ENCODE peak calls at places on chromosomes 2 and 18, in seven cellular contexts. One of them, this sample, is unnamed.

GRCh38 chr2:15941970-15942710 is 1.8 kb downstream of the MYCN start:
- DNase-seq in transverse colon: peak
- DNase-seq in heart left ventricle: peak
- DNase-seq in heart right ventricle: peak
- DNase-seq in colonic mucosa: peak
- DNase-seq in neuronal stem cell: peak
- DNase-seq in right cardiac atrium: peak
- DNase-seq in this sample: no peak

GRCh38 chr2:23199115-23199918 is 185.7 kb upstream of the KLHL29 start:
- DNase-seq in heart left ventricle: no peak
- DNase-seq in transverse colon: no peak
- DNase-seq in neuronal stem cell: no peak
- DNase-seq in right cardiac atrium: no peak
- DNase-seq in heart right ventricle: no peak
- DNase-seq in colonic mucosa: no peak
- DNase-seq in this sample: no peak

GRCh38 chr2:61055557-61055956 is 10.1 kb upstream of the SANBR start:
- DNase-seq in neuronal stem cell: no peak
- DNase-seq in heart left ventricle: no peak
- DNase-seq in right cardiac atrium: no peak
- DNase-seq in colonic mucosa: no peak
- DNase-seq in transverse colon: no peak
- DNase-seq in heart right ventricle: no peak
- DNase-seq in this sample: no peak

GRCh38 chr2:20757405-20758090 is 65.4 kb downstream of the LDAH start:
- DNase-seq in colonic mucosa: no peak
- DNase-seq in neuronal stem cell: no peak
- DNase-seq in right cardiac atrium: no peak
- DNase-seq in transverse colon: no peak
- DNase-seq in heart right ventricle: no peak
- DNase-seq in heart left ventricle: no peak
- DNase-seq in this sample: no peak

GRCh38 chr2:75788154-75788553 is 77.4 kb upstream of the GCFC2 start:
- DNase-seq in neuronal stem cell: no peak
- DNase-seq in right cardiac atrium: no peak
- DNase-seq in heart left ventricle: no peak
- DNase-seq in heart right ventricle: no peak
- DNase-seq in transverse colon: no peak
- DNase-seq in colonic mucosa: no peak
- DNase-seq in this sample: peak

GRCh38 chr18:36127866-36128845 is 984 bp downstream of the SLC39A6 start:
- DNase-seq in heart right ventricle: peak
- DNase-seq in neuronal stem cell: peak
- DNase-seq in colonic mucosa: peak
- DNase-seq in transverse colon: peak
- DNase-seq in right cardiac atrium: no peak
- DNase-seq in heart left ventricle: no peak
- DNase-seq in this sample: no peak

GRCh38 chr18:4204151-4204720 is 250.9 kb downstream of the DLGAP1 start:
- DNase-seq in transverse colon: no peak
- DNase-seq in neuronal stem cell: no peak
- DNase-seq in heart left ventricle: no peak
- DNase-seq in heart right ventricle: no peak
- DNase-seq in colonic mucosa: no peak
- DNase-seq in right cardiac atrium: no peak
- DNase-seq in this sample: no peak

GRCh38 chr2:202337133-202337532 is 39.0 kb upstream of the BMPR2 start:
- DNase-seq in colonic mucosa: no peak
- DNase-seq in heart left ventricle: no peak
- DNase-seq in transverse colon: no peak
- DNase-seq in neuronal stem cell: no peak
- DNase-seq in right cardiac atrium: no peak
- DNase-seq in heart right ventricle: no peak
- DNase-seq in this sample: no peak

GRCh38 chr18:34999734-35000397 is 41.3 kb upstream of the MAPRE2 start:
- DNase-seq in heart left ventricle: no peak
- DNase-seq in heart right ventricle: no peak
- DNase-seq in transverse colon: no peak
- DNase-seq in neuronal stem cell: no peak
- DNase-seq in right cardiac atrium: no peak
- DNase-seq in colonic mucosa: no peak
- DNase-seq in this sample: no peak

GRCh38 chr18:79732721-79733025 is 53.1 kb downstream of the CTDP1 start:
- DNase-seq in colonic mucosa: no peak
- DNase-seq in heart left ventricle: no peak
- DNase-seq in neuronal stem cell: no peak
- DNase-seq in transverse colon: no peak
- DNase-seq in heart right ventricle: no peak
- DNase-seq in right cardiac atrium: no peak
- DNase-seq in this sample: no peak

GRCh38 chr2:102841107-102841840 is 79.4 kb downstream of the TMEM182 start:
- DNase-seq in heart left ventricle: peak
- DNase-seq in neuronal stem cell: peak
- DNase-seq in transverse colon: peak
- DNase-seq in colonic mucosa: peak
- DNase-seq in heart right ventricle: peak
- DNase-seq in right cardiac atrium: peak
- DNase-seq in this sample: peak

GRCh38 chr18:3230401-3231334 is 10.9 kb upstream of the MYOM1 start:
- DNase-seq in heart left ventricle: no peak
- DNase-seq in heart right ventricle: no peak
- DNase-seq in colonic mucosa: peak
- DNase-seq in neuronal stem cell: no peak
- DNase-seq in right cardiac atrium: no peak
- DNase-seq in transverse colon: peak
- DNase-seq in this sample: peak

GRCh38 chr2:226079186-226079585 is 679.7 kb downstream of the NYAP2 start:
- DNase-seq in heart right ventricle: no peak
- DNase-seq in heart left ventricle: no peak
- DNase-seq in transverse colon: no peak
- DNase-seq in right cardiac atrium: no peak
- DNase-seq in neuronal stem cell: no peak
- DNase-seq in colonic mucosa: no peak
- DNase-seq in this sample: no peak

GRCh38 chr2:100260712-100261620 is 61.3 kb downstream of the LONRF2 start:
- DNase-seq in right cardiac atrium: peak
- DNase-seq in transverse colon: peak
- DNase-seq in neuronal stem cell: peak
- DNase-seq in colonic mucosa: peak
- DNase-seq in heart right ventricle: peak
- DNase-seq in heart left ventricle: peak
- DNase-seq in this sample: peak

GRCh38 chr2:241141214-241141770 is 8.0 kb downstream of the PASK start:
- DNase-seq in neuronal stem cell: no peak
- DNase-seq in colonic mucosa: no peak
- DNase-seq in transverse colon: no peak
- DNase-seq in heart left ventricle: no peak
- DNase-seq in right cardiac atrium: peak
- DNase-seq in heart right ventricle: no peak
- DNase-seq in this sample: no peak

GRCh38 chr18:59233017-59233410 is 13.1 kb downstream of the GRP start:
- DNase-seq in neuronal stem cell: no peak
- DNase-seq in heart right ventricle: no peak
- DNase-seq in transverse colon: no peak
- DNase-seq in heart left ventricle: no peak
- DNase-seq in right cardiac atrium: no peak
- DNase-seq in colonic mucosa: no peak
- DNase-seq in this sample: no peak

GRCh38 chr2:150426315-150426714 is 61.2 kb downstream of the RND3 start:
- DNase-seq in neuronal stem cell: no peak
- DNase-seq in right cardiac atrium: no peak
- DNase-seq in transverse colon: no peak
- DNase-seq in colonic mucosa: no peak
- DNase-seq in heart right ventricle: no peak
- DNase-seq in heart left ventricle: no peak
- DNase-seq in this sample: no peak

GRCh38 chr2:150421252-150421651 is 66.2 kb downstream of the RND3 start:
- DNase-seq in colonic mucosa: no peak
- DNase-seq in heart left ventricle: no peak
- DNase-seq in right cardiac atrium: no peak
- DNase-seq in heart right ventricle: no peak
- DNase-seq in neuronal stem cell: no peak
- DNase-seq in transverse colon: no peak
- DNase-seq in this sample: no peak

GRCh38 chr2:150424361-150424760 is 63.1 kb downstream of the RND3 start:
- DNase-seq in right cardiac atrium: no peak
- DNase-seq in colonic mucosa: no peak
- DNase-seq in neuronal stem cell: no peak
- DNase-seq in transverse colon: no peak
- DNase-seq in heart right ventricle: no peak
- DNase-seq in heart left ventricle: no peak
- DNase-seq in this sample: no peak

GRCh38 chr2:150426724-150427123 is 60.7 kb downstream of the RND3 start:
- DNase-seq in heart right ventricle: no peak
- DNase-seq in colonic mucosa: no peak
- DNase-seq in right cardiac atrium: no peak
- DNase-seq in transverse colon: no peak
- DNase-seq in neuronal stem cell: no peak
- DNase-seq in heart left ventricle: no peak
- DNase-seq in this sample: no peak

DNA sequence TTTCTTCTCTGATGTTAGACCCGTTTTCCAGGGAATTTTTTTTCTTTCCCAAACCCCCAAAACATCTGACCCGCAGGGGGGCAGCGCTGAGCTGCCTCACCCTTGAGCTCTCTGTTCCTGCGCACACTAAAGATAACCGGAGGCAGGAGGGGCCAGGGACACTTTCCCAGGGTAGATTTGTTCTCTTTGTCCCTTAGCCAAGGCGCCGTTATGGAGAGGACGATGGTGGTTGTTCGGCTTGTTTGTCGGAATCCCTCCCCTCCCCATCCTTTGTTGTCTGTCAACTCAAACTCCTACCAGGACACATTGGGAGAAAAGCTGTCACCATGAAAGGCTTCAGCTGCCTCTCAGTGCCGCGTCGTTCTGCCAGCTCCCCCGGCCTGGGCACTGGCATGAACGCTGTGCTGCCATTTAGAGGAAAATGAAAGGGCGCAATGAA is 62.3 kb downstream of the RND3 start:
- DNase-seq in right cardiac atrium: peak
- DNase-seq in colonic mucosa: no peak
- DNase-seq in heart right ventricle: peak
- DNase-seq in transverse colon: no peak
- DNase-seq in neuronal stem cell: peak
- DNase-seq in heart left ventricle: peak
- DNase-seq in this sample: no peak
- H3K4me3 ChIP-seq in right cardiac atrium: no peak
- H3K4me3 ChIP-seq in colonic mucosa: no peak
- H3K4me3 ChIP-seq in heart right ventricle: peak
- H3K4me3 ChIP-seq in transverse colon: no peak
- H3K4me3 ChIP-seq in neuronal stem cell: no peak
- H3K4me3 ChIP-seq in heart left ventricle: peak
- H3K4me3 ChIP-seq in this sample: no peak

DNA sequence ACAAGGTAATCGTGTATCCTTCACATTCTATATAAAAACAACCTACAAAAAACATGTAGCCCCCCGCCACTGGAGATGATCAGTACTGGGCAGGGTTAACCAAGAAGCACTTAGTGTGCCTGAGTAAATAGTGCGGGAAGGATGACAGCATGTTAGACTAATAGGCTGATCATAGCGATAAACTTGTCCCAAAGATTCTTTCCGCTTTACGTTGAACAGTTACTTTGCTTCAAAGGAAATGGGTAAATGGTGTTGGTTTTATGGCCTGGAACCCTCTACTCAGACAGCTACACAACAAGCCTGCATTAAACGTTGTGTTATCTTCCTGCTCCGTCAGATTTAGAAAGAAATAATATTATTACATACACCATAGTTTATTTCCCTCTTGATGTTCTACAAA is 67.7 kb downstream of the CTAGE1 start:
- DNase-seq in heart left ventricle: no peak
- DNase-seq in heart right ventricle: no peak
- DNase-seq in neuronal stem cell: no peak
- DNase-seq in colonic mucosa: no peak
- DNase-seq in transverse colon: no peak
- DNase-seq in right cardiac atrium: no peak
- DNase-seq in this sample: no peak
- H3K27ac ChIP-seq in heart left ventricle: peak
- H3K27ac ChIP-seq in heart right ventricle: peak
- H3K27ac ChIP-seq in neuronal stem cell: no peak
- H3K27ac ChIP-seq in colonic mucosa: no peak
- H3K27ac ChIP-seq in transverse colon: no peak
- H3K27ac ChIP-seq in right cardiac atrium: peak
- H3K27ac ChIP-seq in this sample: peak

GRCh38 chr18:23229472-23229871 is 94.2 kb downstream of the CABLES1 start:
- DNase-seq in neuronal stem cell: no peak
- DNase-seq in heart right ventricle: no peak
- DNase-seq in transverse colon: no peak
- DNase-seq in heart left ventricle: no peak
- DNase-seq in right cardiac atrium: no peak
- DNase-seq in colonic mucosa: no peak
- DNase-seq in this sample: no peak
- H3K4me3 ChIP-seq in neuronal stem cell: no peak
- H3K4me3 ChIP-seq in heart right ventricle: no peak
- H3K4me3 ChIP-seq in transverse colon: no peak
- H3K4me3 ChIP-seq in heart left ventricle: no peak
- H3K4me3 ChIP-seq in right cardiac atrium: no peak
- H3K4me3 ChIP-seq in colonic mucosa: no peak
- H3K4me3 ChIP-seq in this sample: no peak

DNA sequence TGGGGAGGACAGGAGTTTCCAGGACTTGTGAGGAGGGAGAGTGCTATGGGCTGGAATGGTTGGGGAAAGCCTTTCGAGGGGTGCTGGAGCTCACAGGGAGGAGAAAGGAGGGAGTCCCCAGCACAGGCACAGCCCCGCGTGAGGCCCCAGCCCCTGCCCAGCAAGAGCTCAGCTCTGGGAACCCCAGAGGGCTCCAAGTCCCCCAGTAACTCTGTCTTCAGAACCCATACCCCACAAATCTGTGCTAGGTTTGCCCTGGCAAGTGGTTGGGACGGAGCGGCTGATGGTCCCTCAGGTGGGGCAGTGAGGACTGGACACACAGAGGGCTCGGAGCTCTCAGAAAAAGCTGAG is 75.4 kb downstream of the SFXN5 start:
- DNase-seq in colonic mucosa: no peak
- DNase-seq in neuronal stem cell: no peak
- DNase-seq in right cardiac atrium: no peak
- DNase-seq in heart left ventricle: no peak
- DNase-seq in transverse colon: no peak
- DNase-seq in heart right ventricle: no peak
- DNase-seq in this sample: no peak
- H3K27ac ChIP-seq in colonic mucosa: no peak
- H3K27ac ChIP-seq in neuronal stem cell: peak
- H3K27ac ChIP-seq in right cardiac atrium: no peak
- H3K27ac ChIP-seq in heart left ventricle: no peak
- H3K27ac ChIP-seq in transverse colon: no peak
- H3K27ac ChIP-seq in heart right ventricle: no peak
- H3K27ac ChIP-seq in this sample: no peak

This sample was measured in lung.